ENCODE peak calls at places on chromosomes 1 and 21, in four cellular contexts. C is K562, D is HL-60, J is GM12878. V is an unnamed sample.

GRCh38 chr1:36204347-36204909 is 19.8 kb upstream of the THRAP3 start:
- DNase-seq in C (no peak), D (no peak), J (no peak), V (no peak)

GRCh38 chr1:75727571-75727970 is 3.1 kb downstream of the ACADM start:
- DNase-seq in C (no peak), D (no peak), J (no peak), V (no peak)

GRCh38 chr1:223341111-223341510 is 22.9 kb downstream of the SUSD4 start:
- DNase-seq in C (no peak), D (no peak), J (no peak), V (no peak)

GRCh38 chr21:45338326-45339017 is 50.8 kb upstream of the POFUT2 start:
- DNase-seq in C (no peak), D (no peak), J (no peak), V (no peak)

GRCh38 chr1:223738465-223739365 is 26.4 kb downstream of the CAPN2 start:
- DNase-seq in C (no peak), D (no peak), J (no peak), V (no peak)

GRCh38 chr1:10795305-10796021 is 983 bp downstream of the CASZ1 start:
- DNase-seq in C (no peak), D (no peak), J (no peak), V (no peak)

GRCh38 chr1:155978325-155978972 is at the start of gene ARHGEF2:
- DNase-seq in C (peak; percentile 88), D (peak; percentile 95), J (no peak), V (peak; percentile 91)

GRCh38 chr1:147912553-147912952 is 10.0 kb downstream of the GJA8 start:
- DNase-seq in C (no peak), D (no peak), J (no peak), V (no peak)

GRCh38 chr1:116988248-116988647 is 13.3 kb upstream of the CD101 start:
- DNase-seq in C (no peak), D (no peak), J (no peak), V (no peak)

GRCh38 chr1:211133393-211133840 is 531 bp downstream of the KCNH1 start:
- DNase-seq in C (no peak), D (no peak), J (no peak), V (no peak)

GRCh38 chr1:82153282-82153630 is 352.5 kb downstream of the ADGRL2 start:
- DNase-seq in C (no peak), D (no peak), J (no peak), V (no peak)

GRCh38 chr1:198638894-198639319 is at the start of gene PTPRC:
- DNase-seq in C (no peak), D (peak; percentile 79), J (peak; percentile 74), V (no peak)

GRCh38 chr21:33198346-33199135 is 31.2 kb upstream of the IFNAR2 start:
- DNase-seq in C (no peak), D (peak; percentile 96), J (no peak), V (no peak)

GRCh38 chr1:223700942-223701637 is 11.2 kb upstream of the CAPN2 start:
- DNase-seq in C (peak; percentile 90), D (no peak), J (no peak), V (no peak)

GRCh38 chr1:112505878-112506277 is 2.9 kb upstream of the WNT2B start:
- DNase-seq in C (no peak), D (no peak), J (no peak), V (no peak)

GRCh38 chr1:197284325-197284724 is 16.3 kb downstream of the CRB1 start:
- DNase-seq in C (no peak), D (no peak), J (no peak), V (no peak)

GRCh38 chr1:206004821-206005220 is 1.6 kb upstream of the RAB7B start:
- DNase-seq in C (no peak), D (no peak), J (no peak), V (no peak)

GRCh38 chr1:23452011-23452411 is 27.5 kb upstream of the TCEA3 start:
- DNase-seq in C (no peak), D (peak; percentile 8), J (no peak), V (no peak)

GRCh38 chr1:20589331-20590312 is 725 bp downstream of the CDA start:
- DNase-seq in C (no peak), D (peak; percentile 66), J (no peak), V (no peak)

GRCh38 chr1:33099290-33100118 is 18.6 kb downstream of the AZIN2 start:
- DNase-seq in C (no peak), D (peak; percentile 90), J (peak; percentile 64), V (no peak)

DNA sequence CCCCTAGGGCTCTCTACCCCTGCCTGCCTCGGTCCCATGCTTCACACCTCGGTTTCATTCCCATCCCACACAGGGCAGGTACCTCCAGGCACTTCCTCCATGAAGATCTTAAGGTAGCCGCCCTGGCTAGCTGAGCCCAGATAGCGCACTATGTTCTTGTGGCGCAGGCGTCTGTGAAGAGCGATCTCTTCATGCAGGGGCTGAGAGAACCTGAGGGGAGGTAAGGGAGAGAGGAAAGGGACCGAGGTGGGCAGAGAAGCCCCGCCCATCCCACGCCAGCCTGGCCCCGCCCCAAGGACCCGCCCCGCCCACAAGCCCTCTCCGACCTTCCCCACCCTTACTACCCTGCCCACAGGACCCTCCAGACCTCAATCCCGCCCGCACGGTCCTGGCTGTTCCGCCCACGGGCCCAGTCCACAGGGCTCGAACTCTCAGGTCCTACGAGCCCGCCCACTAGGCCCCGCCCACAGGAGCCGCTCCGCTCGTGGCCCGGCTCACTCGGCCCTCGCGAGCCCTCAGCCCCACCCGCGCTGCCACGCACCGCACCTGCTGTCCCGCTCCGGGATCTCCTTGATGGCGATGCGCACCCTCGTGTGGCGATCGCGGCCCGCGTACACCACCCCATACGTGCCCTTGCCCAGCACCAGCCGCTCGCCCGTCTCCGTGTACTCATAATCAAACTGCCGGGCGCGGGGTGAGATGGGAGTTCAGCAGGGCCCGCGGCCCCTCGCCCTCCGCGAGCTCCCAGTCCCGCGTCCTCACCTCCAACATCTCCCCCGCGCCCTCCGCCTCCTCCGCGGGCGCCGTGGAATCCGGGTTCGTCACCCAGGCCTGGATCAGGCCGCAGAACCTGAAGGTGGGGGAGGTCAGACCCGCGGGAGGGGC is 6.4 kb downstream of the MAP3K6 start:
- DNase-seq in C (peak; percentile 65), D (no peak), J (no peak), V (no peak)
- TF ChIP-seq SPI1 in C (no peak), D (no peak), J (peak; percentile 17), V (peak; percentile 57)

DNA sequence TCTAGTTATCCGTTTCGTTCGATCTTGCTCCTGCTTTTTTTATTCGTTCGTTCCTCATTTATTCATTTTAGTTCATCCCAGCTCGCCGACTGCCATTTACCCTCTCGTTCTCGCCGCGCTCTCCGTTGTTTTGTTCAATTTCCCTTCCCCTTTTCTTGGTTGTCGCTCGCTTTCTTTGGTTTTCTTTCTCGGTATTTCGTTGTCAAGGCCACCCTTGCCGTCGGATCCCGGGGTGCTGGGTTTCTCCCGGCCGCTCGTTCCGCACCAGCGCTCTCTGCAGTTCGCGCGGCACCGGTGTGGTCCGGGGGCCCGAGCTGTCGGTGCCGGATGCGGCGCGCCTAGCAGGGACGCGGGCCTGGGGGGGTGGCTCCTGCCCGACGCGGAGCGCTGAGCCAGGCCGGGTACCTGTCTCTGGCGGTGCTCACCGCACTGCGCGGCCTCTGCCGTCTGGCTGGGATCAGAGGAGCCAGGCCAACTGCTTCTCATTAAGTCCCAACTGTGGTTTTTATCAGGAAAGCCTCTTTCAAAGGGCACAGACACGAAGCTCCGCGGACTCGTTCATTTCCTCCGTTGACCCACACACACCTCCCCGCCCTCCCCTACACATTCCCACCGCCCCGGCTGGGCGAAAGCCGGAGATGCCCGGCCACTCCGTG is 1.7 kb downstream of the ALX3 start:
- DNase-seq in C (no peak), D (peak; percentile 30), J (no peak), V (peak; percentile 46)
- TF ChIP-seq POLR2AphosphoS5 in C (no peak), D (no peak), J (no peak), V (no peak)

DNA sequence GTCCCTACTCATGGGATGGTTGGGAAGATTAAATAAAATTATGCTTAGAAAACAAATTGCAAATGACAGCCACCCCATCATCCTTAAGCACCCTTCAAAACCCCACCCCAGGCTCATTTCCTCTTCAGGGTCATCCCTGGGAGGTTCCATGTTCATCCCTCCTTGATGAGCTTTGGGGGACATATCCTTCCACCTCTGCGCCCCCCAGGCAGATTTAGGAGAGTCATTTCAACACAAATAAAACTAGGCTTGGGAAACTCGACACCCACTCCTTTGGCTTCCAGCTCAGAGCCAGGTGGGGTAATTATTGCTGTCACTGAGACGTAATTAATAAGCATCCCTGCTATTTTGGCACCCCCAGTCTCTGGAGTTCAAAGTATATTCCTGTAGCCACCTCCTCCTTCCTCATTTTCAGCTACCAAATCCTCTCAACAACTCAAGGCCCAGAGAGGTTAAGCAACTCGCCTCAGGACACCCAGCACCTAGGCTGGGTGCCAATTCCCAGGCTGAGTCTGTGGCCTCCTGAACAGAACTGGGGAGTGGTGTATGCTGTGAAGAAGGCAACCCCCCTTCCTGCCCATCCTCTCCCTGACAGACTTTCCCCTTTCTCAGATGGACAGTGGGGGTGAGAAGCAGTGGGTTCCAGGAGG is 595 bp downstream of the CRYBG2 start:
- DNase-seq in C (no peak), D (no peak), J (no peak), V (no peak)
- TF ChIP-seq SPI1 in C (no peak), D (no peak), J (no peak), V (no peak)

DNA sequence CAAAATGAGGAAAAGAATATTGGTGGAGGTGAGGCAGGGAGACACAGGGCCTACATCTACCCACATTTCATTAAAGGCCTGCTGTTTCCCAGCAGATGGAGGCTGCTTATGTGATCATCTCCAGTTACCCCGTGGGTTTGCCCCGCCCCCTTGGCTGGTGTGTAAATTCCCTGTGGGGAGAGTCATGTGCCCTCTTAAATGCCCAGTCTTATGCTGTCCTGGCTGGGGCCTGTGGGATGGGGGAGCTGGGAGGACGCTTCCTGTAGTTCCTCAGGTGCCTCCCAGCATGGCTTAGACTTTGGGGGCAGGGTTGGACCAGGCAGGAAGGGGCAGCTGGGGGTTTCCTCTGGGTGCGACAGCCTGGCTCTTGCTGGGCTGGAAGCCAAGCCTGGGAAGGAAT is 15.5 kb upstream of the CITED4 start:
- DNase-seq in C (no peak), D (no peak), J (no peak), V (no peak)
- TF ChIP-seq POLR2AphosphoS5 in C (no peak), D (no peak), J (no peak), V (no peak)

GRCh38 chr21:41766051-41766882 is 585 bp downstream of the RIPK4 start:
- DNase-seq in C (no peak), D (no peak), J (no peak), V (no peak)
- TF ChIP-seq SPI1 in C (no peak), D (no peak), J (no peak), V (no peak)

GRCh38 chr1:14939527-14940284 is 213.8 kb upstream of the TMEM51 start:
- DNase-seq in C (peak; percentile 67), D (no peak), J (no peak), V (no peak)
- TF ChIP-seq POLR2AphosphoS5 in C (no peak), D (no peak), J (no peak), V (no peak)

GRCh38 chr1:50971748-50972305 is 1.8 kb downstream of the CDKN2C start:
- DNase-seq in C (no peak), D (no peak), J (no peak), V (no peak)
- TF ChIP-seq SPI1 in C (no peak), D (no peak), J (no peak), V (no peak)